ENCODE peak calls at places on chromosome 1, in nine cellular contexts. One of them, this sample, is unnamed.
A peak's percentile ranks its signal among the peaks of the same experiment; 100 is the strongest.

GRCh38 chr1:201678264-201679101 is 139.6 kb downstream of the NAV1 start:
- DNase-seq in CD8-positive, alpha-beta memory T cell: no peak
- DNase-seq in tibial artery: no peak
- DNase-seq in HCT116: no peak
- DNase-seq in thoracic aorta: no peak
- DNase-seq in NT2/D1: peak; percentile 64
- DNase-seq in mesenchymal stem cell: no peak
- DNase-seq in esophagus squamous epithelium: no peak
- DNase-seq in heart left ventricle: no peak
- DNase-seq in this sample: no peak

GRCh38 chr1:224802596-224802995 is 126.9 kb upstream of the DNAH14 start:
- DNase-seq in CD8-positive, alpha-beta memory T cell: no peak
- DNase-seq in tibial artery: no peak
- DNase-seq in HCT116: no peak
- DNase-seq in thoracic aorta: no peak
- DNase-seq in NT2/D1: no peak
- DNase-seq in mesenchymal stem cell: no peak
- DNase-seq in esophagus squamous epithelium: no peak
- DNase-seq in heart left ventricle: no peak
- DNase-seq in this sample: no peak

GRCh38 chr1:232558974-232559373 is 71.0 kb downstream of the SIPA1L2 start:
- DNase-seq in CD8-positive, alpha-beta memory T cell: no peak
- DNase-seq in tibial artery: no peak
- DNase-seq in HCT116: no peak
- DNase-seq in thoracic aorta: no peak
- DNase-seq in NT2/D1: peak; percentile 75
- DNase-seq in mesenchymal stem cell: no peak
- DNase-seq in esophagus squamous epithelium: no peak
- DNase-seq in heart left ventricle: no peak
- DNase-seq in this sample: no peak

GRCh38 chr1:84997667-84998600 is 1.0 kb upstream of the MCOLN2 start:
- DNase-seq in CD8-positive, alpha-beta memory T cell: no peak
- DNase-seq in tibial artery: no peak
- DNase-seq in HCT116: no peak
- DNase-seq in thoracic aorta: no peak
- DNase-seq in NT2/D1: peak; percentile 16
- DNase-seq in mesenchymal stem cell: peak; percentile 35
- DNase-seq in esophagus squamous epithelium: no peak
- DNase-seq in heart left ventricle: no peak
- DNase-seq in this sample: peak; percentile 4

GRCh38 chr1:110212165-110213142 is 2.3 kb downstream of the KCNC4 start:
- DNase-seq in CD8-positive, alpha-beta memory T cell: no peak
- DNase-seq in tibial artery: no peak
- DNase-seq in HCT116: no peak
- DNase-seq in thoracic aorta: no peak
- DNase-seq in NT2/D1: no peak
- DNase-seq in mesenchymal stem cell: no peak
- DNase-seq in esophagus squamous epithelium: no peak
- DNase-seq in heart left ventricle: no peak
- DNase-seq in this sample: no peak

GRCh38 chr1:80457409-80457808 is 1343.3 kb upstream of the ADGRL2 start:
- DNase-seq in CD8-positive, alpha-beta memory T cell: no peak
- DNase-seq in tibial artery: no peak
- DNase-seq in HCT116: no peak
- DNase-seq in thoracic aorta: no peak
- DNase-seq in NT2/D1: no peak
- DNase-seq in mesenchymal stem cell: no peak
- DNase-seq in esophagus squamous epithelium: no peak
- DNase-seq in heart left ventricle: no peak
- DNase-seq in this sample: no peak

GRCh38 chr1:208108646-208109330 is 135.4 kb downstream of the PLXNA2 start:
- DNase-seq in CD8-positive, alpha-beta memory T cell: no peak
- DNase-seq in tibial artery: no peak
- DNase-seq in HCT116: no peak
- DNase-seq in thoracic aorta: no peak
- DNase-seq in NT2/D1: no peak
- DNase-seq in mesenchymal stem cell: no peak
- DNase-seq in esophagus squamous epithelium: no peak
- DNase-seq in heart left ventricle: no peak
- DNase-seq in this sample: no peak

GRCh38 chr1:167517535-167518330 is 596 bp downstream of the CD247 start:
- DNase-seq in CD8-positive, alpha-beta memory T cell: peak; percentile 78
- DNase-seq in tibial artery: no peak
- DNase-seq in HCT116: no peak
- DNase-seq in thoracic aorta: no peak
- DNase-seq in NT2/D1: no peak
- DNase-seq in mesenchymal stem cell: no peak
- DNase-seq in esophagus squamous epithelium: no peak
- DNase-seq in heart left ventricle: no peak
- DNase-seq in this sample: no peak

GRCh38 chr1:41704189-41704588 is 214.5 kb downstream of the HIVEP3 start:
- DNase-seq in CD8-positive, alpha-beta memory T cell: no peak
- DNase-seq in tibial artery: no peak
- DNase-seq in HCT116: no peak
- DNase-seq in thoracic aorta: no peak
- DNase-seq in NT2/D1: no peak
- DNase-seq in mesenchymal stem cell: no peak
- DNase-seq in esophagus squamous epithelium: no peak
- DNase-seq in heart left ventricle: no peak
- DNase-seq in this sample: no peak

GRCh38 chr1:23567996-23568607 is 8.8 kb upstream of the ID3 start:
- DNase-seq in CD8-positive, alpha-beta memory T cell: no peak
- DNase-seq in tibial artery: peak; percentile 73
- DNase-seq in HCT116: no peak
- DNase-seq in thoracic aorta: no peak
- DNase-seq in NT2/D1: no peak
- DNase-seq in mesenchymal stem cell: no peak
- DNase-seq in esophagus squamous epithelium: no peak
- DNase-seq in heart left ventricle: no peak
- DNase-seq in this sample: peak; percentile 49

GRCh38 chr1:9724706-9725476 is 73.4 kb downstream of the PIK3CD start:
- DNase-seq in CD8-positive, alpha-beta memory T cell: peak; percentile 59
- DNase-seq in tibial artery: no peak
- DNase-seq in HCT116: peak; percentile 33
- DNase-seq in thoracic aorta: no peak
- DNase-seq in NT2/D1: no peak
- DNase-seq in mesenchymal stem cell: peak; percentile 57
- DNase-seq in esophagus squamous epithelium: no peak
- DNase-seq in heart left ventricle: peak; percentile 83
- DNase-seq in this sample: peak; percentile 60

GRCh38 chr1:31054349-31054748 is 11.2 kb downstream of the PUM1 start:
- DNase-seq in CD8-positive, alpha-beta memory T cell: no peak
- DNase-seq in tibial artery: no peak
- DNase-seq in HCT116: no peak
- DNase-seq in thoracic aorta: no peak
- DNase-seq in NT2/D1: no peak
- DNase-seq in mesenchymal stem cell: peak; percentile 37
- DNase-seq in esophagus squamous epithelium: no peak
- DNase-seq in heart left ventricle: no peak
- DNase-seq in this sample: no peak

GRCh38 chr1:227125929-227126545 is 185.9 kb downstream of the COQ8A start:
- DNase-seq in CD8-positive, alpha-beta memory T cell: no peak
- DNase-seq in tibial artery: no peak
- DNase-seq in HCT116: no peak
- DNase-seq in thoracic aorta: no peak
- DNase-seq in NT2/D1: no peak
- DNase-seq in mesenchymal stem cell: no peak
- DNase-seq in esophagus squamous epithelium: no peak
- DNase-seq in heart left ventricle: no peak
- DNase-seq in this sample: no peak
- H3K9me3 ChIP-seq in CD8-positive, alpha-beta memory T cell: no peaks in the 10 kb centered on the region
- H3K9me3 ChIP-seq in tibial artery: no peaks in the 10 kb centered on the region
- H3K9me3 ChIP-seq in HCT116: no peaks in the 10 kb centered on the region
- H3K9me3 ChIP-seq in thoracic aorta: no peaks in the 10 kb centered on the region
- H3K9me3 ChIP-seq in NT2/D1: peaks cover under 1% of the 10 kb centered on the region
- H3K9me3 ChIP-seq in mesenchymal stem cell: no peaks in the 10 kb centered on the region
- H3K9me3 ChIP-seq in esophagus squamous epithelium: no peaks in the 10 kb centered on the region
- H3K9me3 ChIP-seq in heart left ventricle: no peaks in the 10 kb centered on the region
- H3K9me3 ChIP-seq in this sample: no peaks in the 10 kb centered on the region

GRCh38 chr1:209884665-209885117 is 53.3 kb upstream of the SYT14 start:
- DNase-seq in CD8-positive, alpha-beta memory T cell: no peak
- DNase-seq in tibial artery: peak; percentile 75
- DNase-seq in HCT116: peak; percentile 81
- DNase-seq in thoracic aorta: peak; percentile 25
- DNase-seq in NT2/D1: no peak
- DNase-seq in mesenchymal stem cell: peak; percentile 99
- DNase-seq in esophagus squamous epithelium: no peak
- DNase-seq in heart left ventricle: no peak
- DNase-seq in this sample: peak; percentile 66

GRCh38 chr1:209882286-209882685 is 54.5 kb downstream of the UTP25 start:
- DNase-seq in CD8-positive, alpha-beta memory T cell: no peak
- DNase-seq in tibial artery: no peak
- DNase-seq in HCT116: no peak
- DNase-seq in thoracic aorta: no peak
- DNase-seq in NT2/D1: no peak
- DNase-seq in mesenchymal stem cell: no peak
- DNase-seq in esophagus squamous epithelium: no peak
- DNase-seq in heart left ventricle: no peak
- DNase-seq in this sample: no peak

GRCh38 chr1:209884249-209884648 is 53.8 kb upstream of the SYT14 start:
- DNase-seq in CD8-positive, alpha-beta memory T cell: no peak
- DNase-seq in tibial artery: no peak
- DNase-seq in HCT116: no peak
- DNase-seq in thoracic aorta: no peak
- DNase-seq in NT2/D1: no peak
- DNase-seq in mesenchymal stem cell: peak; percentile 65
- DNase-seq in esophagus squamous epithelium: no peak
- DNase-seq in heart left ventricle: no peak
- DNase-seq in this sample: no peak

GRCh38 chr1:209882942-209883340 is 55.1 kb upstream of the SYT14 start:
- DNase-seq in CD8-positive, alpha-beta memory T cell: no peak
- DNase-seq in tibial artery: no peak
- DNase-seq in HCT116: no peak
- DNase-seq in thoracic aorta: no peak
- DNase-seq in NT2/D1: no peak
- DNase-seq in mesenchymal stem cell: no peak
- DNase-seq in esophagus squamous epithelium: no peak
- DNase-seq in heart left ventricle: no peak
- DNase-seq in this sample: no peak

GRCh38 chr1:209883341-209883971 is 54.6 kb upstream of the SYT14 start:
- DNase-seq in CD8-positive, alpha-beta memory T cell: no peak
- DNase-seq in tibial artery: no peak
- DNase-seq in HCT116: no peak
- DNase-seq in thoracic aorta: no peak
- DNase-seq in NT2/D1: no peak
- DNase-seq in mesenchymal stem cell: peak; percentile 95
- DNase-seq in esophagus squamous epithelium: no peak
- DNase-seq in heart left ventricle: no peak
- DNase-seq in this sample: no peak
- H3K4me1 ChIP-seq in CD8-positive, alpha-beta memory T cell: no peaks in the 10 kb centered on the region
- H3K4me1 ChIP-seq in tibial artery: no peaks in the 10 kb centered on the region
- H3K4me1 ChIP-seq in HCT116: peaks cover 7% of the 10 kb centered on the region
- H3K4me1 ChIP-seq in thoracic aorta: no peaks in the 10 kb centered on the region
- H3K4me1 ChIP-seq in NT2/D1: no peaks in the 10 kb centered on the region
- H3K4me1 ChIP-seq in mesenchymal stem cell: peaks cover 10% of the 10 kb centered on the region
- H3K4me1 ChIP-seq in esophagus squamous epithelium: peaks cover 10% of the 10 kb centered on the region
- H3K4me1 ChIP-seq in heart left ventricle: no peaks in the 10 kb centered on the region
- H3K4me1 ChIP-seq in this sample: peaks cover 4% of the 10 kb centered on the region

GRCh38 chr1:19449454-19450228 is 35.7 kb downstream of the CAPZB start:
- DNase-seq in CD8-positive, alpha-beta memory T cell: no peak
- DNase-seq in tibial artery: no peak
- DNase-seq in HCT116: no peak
- DNase-seq in thoracic aorta: no peak
- DNase-seq in NT2/D1: no peak
- DNase-seq in mesenchymal stem cell: no peak
- DNase-seq in esophagus squamous epithelium: no peak
- DNase-seq in heart left ventricle: no peak
- DNase-seq in this sample: no peak

GRCh38 chr1:19454265-19455198 is 30.8 kb downstream of the CAPZB start:
- DNase-seq in CD8-positive, alpha-beta memory T cell: no peak
- DNase-seq in tibial artery: no peak
- DNase-seq in HCT116: no peak
- DNase-seq in thoracic aorta: no peak
- DNase-seq in NT2/D1: no peak
- DNase-seq in mesenchymal stem cell: peak; percentile 60
- DNase-seq in esophagus squamous epithelium: no peak
- DNase-seq in heart left ventricle: peak; percentile 74
- DNase-seq in this sample: no peak

GRCh38 chr1:19453843-19454242 is 31.5 kb downstream of the CAPZB start:
- DNase-seq in CD8-positive, alpha-beta memory T cell: no peak
- DNase-seq in tibial artery: no peak
- DNase-seq in HCT116: no peak
- DNase-seq in thoracic aorta: no peak
- DNase-seq in NT2/D1: no peak
- DNase-seq in mesenchymal stem cell: no peak
- DNase-seq in esophagus squamous epithelium: no peak
- DNase-seq in heart left ventricle: no peak
- DNase-seq in this sample: no peak

GRCh38 chr1:19450811-19451564 is 34.4 kb downstream of the CAPZB start:
- DNase-seq in CD8-positive, alpha-beta memory T cell: no peak
- DNase-seq in tibial artery: no peak
- DNase-seq in HCT116: peak; percentile 37
- DNase-seq in thoracic aorta: no peak
- DNase-seq in NT2/D1: no peak
- DNase-seq in mesenchymal stem cell: peak; percentile 97
- DNase-seq in esophagus squamous epithelium: no peak
- DNase-seq in heart left ventricle: no peak
- DNase-seq in this sample: no peak

DNA sequence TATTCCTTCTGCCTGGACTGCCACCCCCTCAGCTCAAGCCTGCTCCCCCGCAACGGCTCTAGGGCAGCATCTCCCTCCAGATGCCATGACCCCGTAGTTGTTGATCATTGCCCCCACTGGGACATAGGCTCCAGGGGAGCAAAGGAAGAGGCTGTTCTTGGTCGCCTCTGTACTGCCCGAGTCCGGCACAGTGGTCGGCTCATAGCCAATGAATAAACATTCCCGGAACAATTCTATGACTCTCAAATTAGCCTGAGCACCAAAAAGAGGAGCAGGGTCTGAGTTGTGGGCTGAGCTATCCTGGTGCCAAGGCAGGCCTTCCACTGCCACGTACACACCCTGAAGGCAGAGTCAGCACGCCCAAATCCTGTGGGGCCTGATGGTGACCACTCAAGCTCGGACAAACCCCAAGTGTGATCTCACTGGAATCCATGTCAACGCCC is 33.1 kb downstream of the CAPZB start:
- DNase-seq in CD8-positive, alpha-beta memory T cell: no peak
- DNase-seq in tibial artery: peak; percentile 94
- DNase-seq in HCT116: no peak
- DNase-seq in thoracic aorta: peak; percentile 87
- DNase-seq in NT2/D1: no peak
- DNase-seq in mesenchymal stem cell: no peak
- DNase-seq in esophagus squamous epithelium: no peak
- DNase-seq in heart left ventricle: no peak
- DNase-seq in this sample: no peak
- H3K4me3 ChIP-seq in CD8-positive, alpha-beta memory T cell: no peak overlapping the region
- H3K4me3 ChIP-seq in tibial artery: no peak overlapping the region
- H3K4me3 ChIP-seq in HCT116: no peak overlapping the region
- H3K4me3 ChIP-seq in thoracic aorta: peak overlapping the region; percentile 40
- H3K4me3 ChIP-seq in NT2/D1: no peak overlapping the region
- H3K4me3 ChIP-seq in mesenchymal stem cell: no peak overlapping the region
- H3K4me3 ChIP-seq in esophagus squamous epithelium: no peak overlapping the region
- H3K4me3 ChIP-seq in heart left ventricle: no peak overlapping the region
- H3K4me3 ChIP-seq in this sample: no peak overlapping the region

DNA sequence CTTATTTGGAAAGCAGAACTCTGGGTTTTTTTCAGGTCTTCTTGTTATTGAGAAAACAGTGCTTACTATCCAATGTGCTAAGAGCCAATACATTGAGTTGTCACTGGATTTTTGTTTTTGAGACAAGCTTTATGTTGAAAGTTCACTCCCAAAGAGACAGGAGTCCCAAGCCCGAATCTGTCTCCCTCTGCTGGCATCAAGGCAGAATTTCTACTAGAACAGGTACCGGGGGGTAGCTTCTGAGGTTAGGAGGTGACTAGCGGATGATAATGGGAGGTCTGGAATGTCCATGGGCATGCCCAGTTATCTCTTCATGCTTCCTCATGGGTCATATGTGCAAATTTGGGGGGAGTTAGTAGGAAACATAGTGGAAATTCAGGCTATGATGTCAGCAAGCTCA is 25.1 kb downstream of the ZNF124 start:
- DNase-seq in CD8-positive, alpha-beta memory T cell: no peak
- DNase-seq in tibial artery: no peak
- DNase-seq in HCT116: no peak
- DNase-seq in thoracic aorta: no peak
- DNase-seq in NT2/D1: peak; percentile 18
- DNase-seq in mesenchymal stem cell: no peak
- DNase-seq in esophagus squamous epithelium: no peak
- DNase-seq in heart left ventricle: no peak
- DNase-seq in this sample: peak; percentile 17
- H3K9me3 ChIP-seq in CD8-positive, alpha-beta memory T cell: peaks cover 68% of the 10 kb centered on the region
- H3K9me3 ChIP-seq in tibial artery: peaks cover 93% of the 10 kb centered on the region
- H3K9me3 ChIP-seq in HCT116: peaks cover 48% of the 10 kb centered on the region
- H3K9me3 ChIP-seq in thoracic aorta: peaks cover 80% of the 10 kb centered on the region
- H3K9me3 ChIP-seq in NT2/D1: peaks cover 63% of the 10 kb centered on the region
- H3K9me3 ChIP-seq in mesenchymal stem cell: peaks cover 84% of the 10 kb centered on the region
- H3K9me3 ChIP-seq in esophagus squamous epithelium: no peaks in the 10 kb centered on the region
- H3K9me3 ChIP-seq in heart left ventricle: no peaks in the 10 kb centered on the region
- H3K9me3 ChIP-seq in this sample: peaks cover 43% of the 10 kb centered on the region